ENCODE peak calls at places on chromosomes 3 and 15, in ten cellular contexts. Y is ovary, K is Peyer's patch, J is GM23248, G is IMR-90, R is H9, A is left ventricle myocardium inferior, I is substantia nigra, M is uterus, N is lower lobe of right lung. W is an unnamed sample.
A peak's percentile ranks its signal among the peaks of the same experiment; 100 is the strongest.

GRCh38 chr3:4232798-4233197 is 70.4 kb upstream of the SETMAR start:
- DNase-seq in M (no peak), Y (no peak), I (no peak), G (no peak), K (no peak), N (no peak), J (no peak), A (no peak), R (no peak), W (no peak)

GRCh38 chr3:32855350-32855953 is 37.7 kb downstream of the TRIM71 start:
- DNase-seq in Y (no peak), I (no peak), N (no peak), R (no peak), J (no peak), M (no peak), K (no peak), G (no peak), A (no peak), W (no peak)

GRCh38 chr15:100298257-100298656 is 43.5 kb downstream of the ADAMTS17 start:
- DNase-seq in R (no peak), M (no peak), Y (no peak), K (no peak), J (no peak), A (no peak), I (no peak), G (no peak), N (no peak), W (no peak)

GRCh38 chr15:74683758-74684157 is 12.1 kb downstream of the EDC3 start:
- DNase-seq in M (no peak), G (no peak), I (no peak), R (no peak), J (no peak), A (no peak), Y (no peak), K (no peak), N (no peak), W (no peak)

GRCh38 chr15:51494411-51495314 is 127.9 kb downstream of the DMXL2 start:
- DNase-seq in I (no peak), A (no peak), R (no peak), K (no peak), Y (no peak), N (no peak), M (no peak), J (peak; percentile 19), G (peak; percentile 86), W (no peak)

GRCh38 chr3:58090351-58090750 is 82.1 kb downstream of the FLNB start:
- DNase-seq in N (no peak), I (no peak), J (no peak), G (peak; percentile 86), R (no peak), A (no peak), K (no peak), M (no peak), Y (no peak), W (no peak)

GRCh38 chr3:196969001-196969659 is 497 bp upstream of the PIGZ start:
- DNase-seq in M (no peak), R (no peak), N (peak; percentile 71), J (peak; percentile 59), K (peak; percentile 39), Y (no peak), I (no peak), A (peak; percentile 32), G (no peak), W (no peak)

GRCh38 chr15:77836901-77837648 is 204.4 kb upstream of the LINGO1 start:
- DNase-seq in N (peak; percentile 20), Y (no peak), J (no peak), A (no peak), G (no peak), I (no peak), M (no peak), R (peak; percentile 28), K (no peak), W (no peak)

GRCh38 chr3:65597225-65597951 is 441.3 kb downstream of the MAGI1 start:
- DNase-seq in R (peak; percentile 93), Y (peak; percentile 31), G (peak; percentile 54), J (peak; percentile 43), I (peak; percentile 47), N (no peak), K (no peak), M (no peak), A (no peak), W (peak; percentile 55)

GRCh38 chr3:153285194-153285641 is 123.2 kb downstream of the RAP2B start:
- DNase-seq in M (no peak), G (peak; percentile 34), R (no peak), Y (no peak), J (peak; percentile 63), A (no peak), I (no peak), K (no peak), N (no peak), W (no peak)

GRCh38 chr15:62118446-62118964 is 46.6 kb downstream of the C2CD4B start:
- DNase-seq in N (no peak), I (no peak), Y (no peak), M (no peak), K (no peak), R (no peak), J (peak; percentile 56), G (peak; percentile 31), A (no peak), W (no peak)

GRCh38 chr3:194045289-194045688 is 90.7 kb upstream of the HES1 start:
- DNase-seq in A (no peak), Y (no peak), J (no peak), K (no peak), R (no peak), N (no peak), I (no peak), M (no peak), G (no peak), W (no peak)

GRCh38 chr15:72230197-72231065 is 559 bp downstream of the PKM start:
- DNase-seq in G (peak; percentile 91), R (peak; percentile 86), Y (peak; percentile 93), I (peak; percentile 44), M (peak; percentile 94), J (peak; percentile 91), N (peak; percentile 92), A (peak; percentile 94), K (peak; percentile 87), W (peak; percentile 91)

GRCh38 chr3:23968467-23969184 is 23.5 kb downstream of the NR1D2 start:
- DNase-seq in R (no peak), M (no peak), G (peak; percentile 51), I (no peak), Y (no peak), J (peak; percentile 75), N (no peak), A (no peak), K (no peak), W (no peak)

GRCh38 chr15:25733036-25733855 is 129.9 kb downstream of the ATP10A start:
- DNase-seq in J (no peak), A (no peak), Y (no peak), N (no peak), R (no peak), G (no peak), M (no peak), K (no peak), I (no peak), W (no peak)

GRCh38 chr3:10317311-10317960 is 3.5 kb downstream of the SEC13 start:
- DNase-seq in K (no peak), M (no peak), N (no peak), J (no peak), A (no peak), I (no peak), G (no peak), Y (no peak), R (no peak), W (peak; percentile 40)
- H3K27ac ChIP-seq in K (peak overlapping the region; percentile 65), M (no peak overlapping the region), N (no peak overlapping the region), J (no peak overlapping the region), A (no peak overlapping the region), I (no peak overlapping the region), G (no peak overlapping the region), Y (no peak overlapping the region), R (no peak overlapping the region), W (no peak overlapping the region)

DNA sequence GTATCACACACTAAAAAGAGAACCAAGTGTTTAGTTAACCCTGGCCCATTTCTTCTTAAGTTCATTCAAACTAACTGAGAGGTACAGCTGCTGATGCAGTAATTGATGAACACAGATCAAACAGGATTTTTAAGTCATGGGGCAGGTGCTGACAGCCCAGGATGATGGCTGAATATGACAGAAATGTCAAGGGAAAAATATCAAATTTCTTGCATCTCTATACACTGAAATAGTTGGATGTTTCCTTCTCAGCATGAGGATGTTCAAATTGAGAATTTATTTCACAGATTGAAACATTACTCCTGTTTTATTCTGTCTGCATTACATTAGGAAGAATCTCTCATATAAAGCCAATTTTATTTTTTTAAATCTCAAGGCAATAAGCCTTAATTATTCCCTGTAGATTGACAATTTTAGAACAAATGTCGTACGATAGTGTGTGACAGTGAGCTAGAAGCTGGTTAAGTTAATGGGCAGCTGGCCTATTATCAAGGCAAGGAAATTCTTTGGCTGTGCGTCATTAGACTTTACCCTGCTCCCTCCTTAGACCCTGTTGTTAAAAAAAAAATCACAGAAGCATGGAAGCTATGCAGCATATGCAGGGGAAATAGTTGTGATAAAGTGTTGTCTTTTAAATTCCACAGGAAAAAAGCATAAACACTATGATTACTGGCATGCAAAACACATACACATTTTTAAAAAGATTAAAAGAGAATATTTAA is 183.8 kb upstream of the KCNMB2 start:
- DNase-seq in R (no peak), Y (no peak), K (no peak), I (no peak), J (peak; percentile 82), G (peak; percentile 86), N (no peak), M (no peak), A (no peak), W (no peak)
- H3K27ac ChIP-seq in R (no peak overlapping the region), Y (no peak overlapping the region), K (no peak overlapping the region), I (no peak overlapping the region), J (peak overlapping the region; percentile 40), G (peak overlapping the region; percentile 72), N (no peak overlapping the region), M (no peak overlapping the region), A (no peak overlapping the region), W (no peak overlapping the region)

DNA sequence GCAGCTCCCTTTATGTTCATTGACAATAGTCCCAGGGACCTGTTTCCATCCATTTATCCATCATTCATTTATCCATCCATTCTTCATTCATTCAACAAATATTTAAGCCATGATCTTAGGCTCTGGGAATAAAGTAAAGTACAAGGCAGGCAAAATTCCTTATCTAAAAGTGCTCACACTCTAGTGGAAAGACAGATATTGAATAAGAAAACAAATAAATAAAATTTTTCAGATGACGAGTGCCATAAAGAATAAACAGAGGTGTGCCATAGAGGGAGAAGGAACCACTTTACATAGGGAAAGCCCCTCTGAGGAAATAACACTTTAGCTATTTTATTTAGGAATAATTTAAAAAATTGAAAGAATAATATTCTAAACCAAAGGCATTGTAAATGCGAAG is 76.2 kb downstream of the COL8A1 start:
- DNase-seq in G (no peak), A (no peak), N (no peak), K (no peak), R (no peak), J (no peak), I (no peak), Y (no peak), M (no peak), W (no peak)
- H3K27ac ChIP-seq in G (no peak overlapping the region), A (no peak overlapping the region), N (no peak overlapping the region), K (no peak overlapping the region), R (no peak overlapping the region), J (no peak overlapping the region), I (no peak overlapping the region), Y (no peak overlapping the region), M (no peak overlapping the region), W (no peak overlapping the region)

DNA sequence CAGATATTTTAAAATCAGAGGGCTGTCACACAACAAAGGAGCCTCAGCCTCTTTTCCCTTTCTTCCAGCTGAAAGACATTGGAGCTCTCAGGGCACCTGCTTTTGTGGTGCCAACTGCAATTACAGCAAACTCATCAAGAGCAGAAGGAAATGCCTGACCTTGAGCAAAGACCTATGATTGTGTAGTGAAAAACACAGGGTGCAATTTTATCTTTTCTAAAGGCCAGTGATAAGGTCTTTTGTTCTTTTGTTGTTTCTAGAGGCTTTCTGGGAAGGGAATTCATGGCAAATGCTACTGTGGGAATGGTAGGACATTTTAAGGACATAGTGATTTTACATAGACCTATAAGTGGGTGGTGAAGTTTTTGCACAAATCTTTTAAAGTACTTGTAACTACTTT is 214.3 kb downstream of the OXSM start:
- DNase-seq in A (no peak), N (no peak), I (no peak), K (no peak), J (no peak), Y (no peak), R (no peak), G (no peak), M (no peak), W (no peak)
- H3K27ac ChIP-seq in A (no peak overlapping the region), N (no peak overlapping the region), I (no peak overlapping the region), K (no peak overlapping the region), J (no peak overlapping the region), Y (no peak overlapping the region), R (no peak overlapping the region), G (no peak overlapping the region), M (no peak overlapping the region), W (no peak overlapping the region)

W was measured in caudate nucleus.